ENCODE peak calls at places on chromosomes 5 and 9, in six cellular contexts. One of them, this sample, is unnamed.

GRCh38 chr5:158127536-158127935 is 268.6 kb upstream of the CLINT1 start:
- DNase-seq in IMR-90: no peak
- DNase-seq in H1: no peak
- DNase-seq in H9: no peak
- DNase-seq in neuronal stem cell: no peak
- DNase-seq in trophoblast cell: no peak
- DNase-seq in this sample: no peak

GRCh38 chr5:163634061-163634460 is 128.6 kb downstream of the MAT2B start:
- DNase-seq in IMR-90: no peak
- DNase-seq in H1: no peak
- DNase-seq in H9: no peak
- DNase-seq in neuronal stem cell: no peak
- DNase-seq in trophoblast cell: no peak
- DNase-seq in this sample: no peak

GRCh38 chr9:84340535-84340934 is at the start of gene SLC28A3:
- DNase-seq in IMR-90: no peak
- DNase-seq in H1: no peak
- DNase-seq in H9: no peak
- DNase-seq in neuronal stem cell: no peak
- DNase-seq in trophoblast cell: no peak
- DNase-seq in this sample: no peak

GRCh38 chr5:126676195-126676624 is 75.5 kb downstream of the PHAX start:
- DNase-seq in IMR-90: peak
- DNase-seq in H1: peak
- DNase-seq in H9: peak
- DNase-seq in neuronal stem cell: peak
- DNase-seq in trophoblast cell: peak
- DNase-seq in this sample: peak

GRCh38 chr9:97706246-97706645 is 9.1 kb upstream of the XPA start:
- DNase-seq in IMR-90: peak
- DNase-seq in H1: no peak
- DNase-seq in H9: no peak
- DNase-seq in neuronal stem cell: no peak
- DNase-seq in trophoblast cell: no peak
- DNase-seq in this sample: no peak

GRCh38 chr5:14266686-14267085 is 123.5 kb downstream of the TRIO start:
- DNase-seq in IMR-90: no peak
- DNase-seq in H1: no peak
- DNase-seq in H9: no peak
- DNase-seq in neuronal stem cell: no peak
- DNase-seq in trophoblast cell: peak
- DNase-seq in this sample: no peak

GRCh38 chr9:107282759-107283620 is at the start of gene RAD23B:
- DNase-seq in IMR-90: peak
- DNase-seq in H1: peak
- DNase-seq in H9: peak
- DNase-seq in neuronal stem cell: peak
- DNase-seq in trophoblast cell: peak
- DNase-seq in this sample: peak

GRCh38 chr9:136876476-136876875 is 9.8 kb upstream of the TRAF2 start:
- DNase-seq in IMR-90: no peak
- DNase-seq in H1: no peak
- DNase-seq in H9: no peak
- DNase-seq in neuronal stem cell: no peak
- DNase-seq in trophoblast cell: no peak
- DNase-seq in this sample: no peak

GRCh38 chr9:81616141-81616540 is 73.2 kb downstream of the TLE1 start:
- DNase-seq in IMR-90: no peak
- DNase-seq in H1: no peak
- DNase-seq in H9: no peak
- DNase-seq in neuronal stem cell: no peak
- DNase-seq in trophoblast cell: peak
- DNase-seq in this sample: no peak

GRCh38 chr5:36721664-36722063 is 115.3 kb downstream of the SLC1A3 start:
- DNase-seq in IMR-90: no peak
- DNase-seq in H1: no peak
- DNase-seq in H9: no peak
- DNase-seq in neuronal stem cell: no peak
- DNase-seq in trophoblast cell: no peak
- DNase-seq in this sample: no peak

GRCh38 chr9:14062449-14063187 is 251.3 kb downstream of the NFIB start:
- DNase-seq in IMR-90: peak
- DNase-seq in H1: no peak
- DNase-seq in H9: no peak
- DNase-seq in neuronal stem cell: no peak
- DNase-seq in trophoblast cell: peak
- DNase-seq in this sample: peak

GRCh38 chr9:94084314-94084713 is at the start of gene PTPDC1:
- DNase-seq in IMR-90: peak
- DNase-seq in H1: peak
- DNase-seq in H9: peak
- DNase-seq in neuronal stem cell: peak
- DNase-seq in trophoblast cell: peak
- DNase-seq in this sample: peak

GRCh38 chr5:125865166-125865815 is 557.9 kb upstream of the GRAMD2B start:
- DNase-seq in IMR-90: peak
- DNase-seq in H1: no peak
- DNase-seq in H9: no peak
- DNase-seq in neuronal stem cell: no peak
- DNase-seq in trophoblast cell: no peak
- DNase-seq in this sample: no peak

GRCh38 chr5:146731909-146732659 is 146.5 kb downstream of the PPP2R2B start:
- DNase-seq in IMR-90: peak
- DNase-seq in H1: no peak
- DNase-seq in H9: no peak
- DNase-seq in neuronal stem cell: no peak
- DNase-seq in trophoblast cell: peak
- DNase-seq in this sample: peak

GRCh38 chr5:96978812-96979449 is 43.1 kb downstream of the LNPEP start:
- DNase-seq in IMR-90: peak
- DNase-seq in H1: no peak
- DNase-seq in H9: no peak
- DNase-seq in neuronal stem cell: no peak
- DNase-seq in trophoblast cell: no peak
- DNase-seq in this sample: peak

GRCh38 chr5:79021753-79022152 is 36.6 kb upstream of the ARSB start:
- DNase-seq in IMR-90: no peak
- DNase-seq in H1: no peak
- DNase-seq in H9: no peak
- DNase-seq in neuronal stem cell: no peak
- DNase-seq in trophoblast cell: no peak
- DNase-seq in this sample: no peak

GRCh38 chr9:134734270-134734669 is 92.7 kb downstream of the COL5A1 start:
- DNase-seq in IMR-90: peak
- DNase-seq in H1: no peak
- DNase-seq in H9: no peak
- DNase-seq in neuronal stem cell: no peak
- DNase-seq in trophoblast cell: peak
- DNase-seq in this sample: peak

GRCh38 chr5:166188482-166188881 is 2103.0 kb upstream of the WWC1 start:
- DNase-seq in IMR-90: no peak
- DNase-seq in H1: no peak
- DNase-seq in H9: no peak
- DNase-seq in neuronal stem cell: no peak
- DNase-seq in trophoblast cell: no peak
- DNase-seq in this sample: no peak

GRCh38 chr5:96037128-96037527 is 75.5 kb upstream of the ELL2 start:
- DNase-seq in IMR-90: peak
- DNase-seq in H1: no peak
- DNase-seq in H9: no peak
- DNase-seq in neuronal stem cell: no peak
- DNase-seq in trophoblast cell: peak
- DNase-seq in this sample: no peak

GRCh38 chr5:114782869-114783268 is 386.8 kb downstream of the TRIM36 start:
- DNase-seq in IMR-90: no peak
- DNase-seq in H1: peak
- DNase-seq in H9: peak
- DNase-seq in neuronal stem cell: no peak
- DNase-seq in trophoblast cell: no peak
- DNase-seq in this sample: no peak

GRCh38 chr5:178831049-178831448 is 28.7 kb upstream of the ZNF354B start:
- DNase-seq in IMR-90: no peak
- DNase-seq in H1: no peak
- DNase-seq in H9: peak
- DNase-seq in neuronal stem cell: no peak
- DNase-seq in trophoblast cell: no peak
- DNase-seq in this sample: no peak

GRCh38 chr9:136975624-136976023 is 1.7 kb upstream of the PTGDS start:
- DNase-seq in IMR-90: no peak
- DNase-seq in H1: peak
- DNase-seq in H9: peak
- DNase-seq in neuronal stem cell: no peak
- DNase-seq in trophoblast cell: no peak
- DNase-seq in this sample: no peak

GRCh38 chr5:93107141-93107540 is 473.9 kb downstream of the NR2F1-AS1 start:
- DNase-seq in IMR-90: no peak
- DNase-seq in H1: no peak
- DNase-seq in H9: no peak
- DNase-seq in neuronal stem cell: no peak
- DNase-seq in trophoblast cell: no peak
- DNase-seq in this sample: peak

GRCh38 chr5:53884844-53885243 is 324.4 kb downstream of the NDUFS4 start:
- DNase-seq in IMR-90: peak
- DNase-seq in H1: no peak
- DNase-seq in H9: no peak
- DNase-seq in neuronal stem cell: no peak
- DNase-seq in trophoblast cell: no peak
- DNase-seq in this sample: no peak

GRCh38 chr5:163379298-163380155 is 57.9 kb upstream of the CCNG1 start:
- DNase-seq in IMR-90: peak
- DNase-seq in H1: no peak
- DNase-seq in H9: no peak
- DNase-seq in neuronal stem cell: no peak
- DNase-seq in trophoblast cell: peak
- DNase-seq in this sample: peak

GRCh38 chr5:28766565-28767158 is 1728.3 kb upstream of the CDH9 start:
- DNase-seq in IMR-90: peak
- DNase-seq in H1: no peak
- DNase-seq in H9: no peak
- DNase-seq in neuronal stem cell: peak
- DNase-seq in trophoblast cell: peak
- DNase-seq in this sample: peak

GRCh38 chr9:127931092-127931881 is 710 bp upstream of the PIP5KL1 start:
- DNase-seq in IMR-90: peak
- DNase-seq in H1: peak
- DNase-seq in H9: peak
- DNase-seq in neuronal stem cell: no peak
- DNase-seq in trophoblast cell: peak
- DNase-seq in this sample: peak

GRCh38 chr9:37921546-37922300 is 17.8 kb upstream of the SLC25A51 start:
- DNase-seq in IMR-90: no peak
- DNase-seq in H1: no peak
- DNase-seq in H9: no peak
- DNase-seq in neuronal stem cell: no peak
- DNase-seq in trophoblast cell: peak
- DNase-seq in this sample: no peak

GRCh38 chr5:143405063-143405746 is 1.7 kb upstream of the NR3C1 start:
- DNase-seq in IMR-90: peak
- DNase-seq in H1: peak
- DNase-seq in H9: peak
- DNase-seq in neuronal stem cell: peak
- DNase-seq in trophoblast cell: peak
- DNase-seq in this sample: peak

GRCh38 chr5:21858441-21858840 is 994.7 kb downstream of the CDH12 start:
- DNase-seq in IMR-90: no peak
- DNase-seq in H1: no peak
- DNase-seq in H9: no peak
- DNase-seq in neuronal stem cell: no peak
- DNase-seq in trophoblast cell: no peak
- DNase-seq in this sample: no peak
- H3K14ac ChIP-seq in IMR-90: no peak
- H3K14ac ChIP-seq in H1: no peak
- H3K14ac ChIP-seq in H9: no peak
- H3K14ac ChIP-seq in neuronal stem cell: no peak
- H3K14ac ChIP-seq in trophoblast cell: no peak
- H3K14ac ChIP-seq in this sample: no peak

GRCh38 chr5:5320062-5320805 is 102.2 kb upstream of the ICE1 start:
- DNase-seq in IMR-90: no peak
- DNase-seq in H1: no peak
- DNase-seq in H9: no peak
- DNase-seq in neuronal stem cell: no peak
- DNase-seq in trophoblast cell: no peak
- DNase-seq in this sample: no peak

GRCh38 chr5:5315068-5315835 is 107.2 kb upstream of the ICE1 start:
- DNase-seq in IMR-90: no peak
- DNase-seq in H1: no peak
- DNase-seq in H9: no peak
- DNase-seq in neuronal stem cell: no peak
- DNase-seq in trophoblast cell: no peak
- DNase-seq in this sample: no peak

GRCh38 chr5:5316333-5316732 is 106.1 kb upstream of the ICE1 start:
- DNase-seq in IMR-90: no peak
- DNase-seq in H1: no peak
- DNase-seq in H9: no peak
- DNase-seq in neuronal stem cell: no peak
- DNase-seq in trophoblast cell: no peak
- DNase-seq in this sample: no peak

GRCh38 chr5:5318426-5319205 is 103.9 kb upstream of the ICE1 start:
- DNase-seq in IMR-90: no peak
- DNase-seq in H1: no peak
- DNase-seq in H9: no peak
- DNase-seq in neuronal stem cell: no peak
- DNase-seq in trophoblast cell: no peak
- DNase-seq in this sample: no peak

GRCh38 chr5:5317976-5318375 is 104.5 kb upstream of the ICE1 start:
- DNase-seq in IMR-90: no peak
- DNase-seq in H1: no peak
- DNase-seq in H9: no peak
- DNase-seq in neuronal stem cell: no peak
- DNase-seq in trophoblast cell: no peak
- DNase-seq in this sample: no peak
- H3K18ac ChIP-seq in IMR-90: no peak
- H3K18ac ChIP-seq in H1: no peak
- H3K18ac ChIP-seq in H9: no peak
- H3K18ac ChIP-seq in neuronal stem cell: peak
- H3K18ac ChIP-seq in trophoblast cell: peak
- H3K18ac ChIP-seq in this sample: no peak

DNA sequence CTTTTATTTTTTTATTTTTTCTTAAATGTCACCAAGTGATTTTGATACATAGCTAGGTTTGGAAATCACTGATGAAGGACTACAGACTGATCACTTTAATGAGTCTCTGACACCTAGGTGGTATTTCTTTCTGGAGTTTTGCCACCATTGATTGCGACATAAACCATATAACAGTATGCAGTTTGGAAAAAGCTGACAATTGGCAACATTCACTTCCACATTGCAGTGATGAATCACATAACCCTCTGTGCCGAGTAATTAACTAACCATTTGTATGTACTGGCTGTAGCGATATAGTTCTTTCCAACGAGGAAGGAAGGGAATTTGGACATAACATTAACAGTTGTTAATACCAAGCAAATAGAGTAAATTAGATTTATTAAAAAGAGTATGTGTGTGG is 222.9 kb upstream of the EFNA5 start:
- DNase-seq in IMR-90: peak
- DNase-seq in H1: no peak
- DNase-seq in H9: no peak
- DNase-seq in neuronal stem cell: no peak
- DNase-seq in trophoblast cell: peak
- DNase-seq in this sample: peak
- H2AFZ ChIP-seq in IMR-90: no peak
- H2AFZ ChIP-seq in H1: no peak
- H2AFZ ChIP-seq in H9: no peak
- H2AFZ ChIP-seq in neuronal stem cell: no peak
- H2AFZ ChIP-seq in trophoblast cell: no peak
- H2AFZ ChIP-seq in this sample: no peak

GRCh38 chr5:139017624-139018023 is 142.5 kb upstream of the LRRTM2 start:
- DNase-seq in IMR-90: no peak
- DNase-seq in H1: no peak
- DNase-seq in H9: no peak
- DNase-seq in neuronal stem cell: no peak
- DNase-seq in trophoblast cell: no peak
- DNase-seq in this sample: no peak
- H3K14ac ChIP-seq in IMR-90: no peak
- H3K14ac ChIP-seq in H1: no peak
- H3K14ac ChIP-seq in H9: no peak
- H3K14ac ChIP-seq in neuronal stem cell: no peak
- H3K14ac ChIP-seq in trophoblast cell: no peak
- H3K14ac ChIP-seq in this sample: no peak

This sample was measured in mesenchymal stem cell.